ENCODE peak calls at places on chromosomes 1 and 21, in nine cellular contexts. One of them, this sample, is unnamed.

GRCh38 chr1:19424651-19425570 is 60.4 kb downstream of the CAPZB start:
- DNase-seq in tibial artery: no peak
- DNase-seq in A549: no peak
- DNase-seq in thoracic aorta: no peak
- DNase-seq in lung: no peak
- DNase-seq in HL-60: no peak
- DNase-seq in heart right ventricle: no peak
- DNase-seq in GM06990: no peak
- DNase-seq in OCI-LY7: no peak
- DNase-seq in this sample: no peak

GRCh38 chr1:8871539-8871935 is 6.9 kb downstream of the ENO1 start:
- DNase-seq in lung: no peak
- DNase-seq in thoracic aorta: no peak
- DNase-seq in HL-60: no peak
- DNase-seq in tibial artery: no peak
- DNase-seq in A549: peak
- DNase-seq in GM06990: no peak
- DNase-seq in OCI-LY7: no peak
- DNase-seq in heart right ventricle: no peak
- DNase-seq in this sample: no peak

GRCh38 chr1:160460683-160461287 is 60.4 kb downstream of the VANGL2 start:
- DNase-seq in lung: no peak
- DNase-seq in thoracic aorta: no peak
- DNase-seq in tibial artery: no peak
- DNase-seq in GM06990: no peak
- DNase-seq in A549: no peak
- DNase-seq in HL-60: no peak
- DNase-seq in OCI-LY7: no peak
- DNase-seq in heart right ventricle: no peak
- DNase-seq in this sample: no peak

GRCh38 chr21:44890338-44890931 is 16.9 kb upstream of the PTTG1IP start:
- DNase-seq in HL-60: no peak
- DNase-seq in lung: no peak
- DNase-seq in tibial artery: no peak
- DNase-seq in heart right ventricle: no peak
- DNase-seq in GM06990: no peak
- DNase-seq in A549: no peak
- DNase-seq in OCI-LY7: no peak
- DNase-seq in thoracic aorta: no peak
- DNase-seq in this sample: no peak

GRCh38 chr1:8302181-8302681 is 15.7 kb upstream of the SLC45A1 start:
- DNase-seq in heart right ventricle: no peak
- DNase-seq in A549: no peak
- DNase-seq in tibial artery: no peak
- DNase-seq in HL-60: no peak
- DNase-seq in OCI-LY7: no peak
- DNase-seq in lung: no peak
- DNase-seq in thoracic aorta: no peak
- DNase-seq in GM06990: no peak
- DNase-seq in this sample: no peak

GRCh38 chr1:149937779-149938178 is 1.1 kb upstream of the MTMR11 start:
- DNase-seq in tibial artery: no peak
- DNase-seq in OCI-LY7: no peak
- DNase-seq in A549: no peak
- DNase-seq in lung: no peak
- DNase-seq in heart right ventricle: no peak
- DNase-seq in HL-60: peak
- DNase-seq in GM06990: no peak
- DNase-seq in thoracic aorta: no peak
- DNase-seq in this sample: no peak

GRCh38 chr1:94926365-94926914 is 470 bp downstream of the CNN3 start:
- DNase-seq in tibial artery: peak
- DNase-seq in heart right ventricle: peak
- DNase-seq in GM06990: peak
- DNase-seq in lung: peak
- DNase-seq in A549: peak
- DNase-seq in HL-60: no peak
- DNase-seq in OCI-LY7: no peak
- DNase-seq in thoracic aorta: no peak
- DNase-seq in this sample: no peak

GRCh38 chr1:89928506-89928905 is 66.4 kb upstream of the ZNF326 start:
- DNase-seq in heart right ventricle: no peak
- DNase-seq in lung: no peak
- DNase-seq in thoracic aorta: no peak
- DNase-seq in GM06990: no peak
- DNase-seq in A549: no peak
- DNase-seq in OCI-LY7: no peak
- DNase-seq in tibial artery: no peak
- DNase-seq in HL-60: no peak
- DNase-seq in this sample: no peak

GRCh38 chr1:18951416-18951815 is 5.1 kb downstream of the IFFO2 start:
- DNase-seq in A549: no peak
- DNase-seq in GM06990: no peak
- DNase-seq in OCI-LY7: peak
- DNase-seq in thoracic aorta: no peak
- DNase-seq in lung: no peak
- DNase-seq in heart right ventricle: no peak
- DNase-seq in HL-60: peak
- DNase-seq in tibial artery: no peak
- DNase-seq in this sample: no peak

GRCh38 chr1:28955930-28956552 is 41.7 kb downstream of the EPB41 start:
- DNase-seq in GM06990: no peak
- DNase-seq in heart right ventricle: no peak
- DNase-seq in tibial artery: no peak
- DNase-seq in thoracic aorta: no peak
- DNase-seq in lung: no peak
- DNase-seq in A549: no peak
- DNase-seq in HL-60: no peak
- DNase-seq in OCI-LY7: no peak
- DNase-seq in this sample: no peak

GRCh38 chr1:201536542-201536941 is 2.4 kb upstream of the NAV1 start:
- DNase-seq in heart right ventricle: no peak
- DNase-seq in thoracic aorta: no peak
- DNase-seq in lung: no peak
- DNase-seq in OCI-LY7: no peak
- DNase-seq in A549: peak
- DNase-seq in tibial artery: peak
- DNase-seq in HL-60: no peak
- DNase-seq in GM06990: no peak
- DNase-seq in this sample: no peak

GRCh38 chr1:157968951-157969350 is 24.5 kb upstream of the KIRREL1 start:
- DNase-seq in GM06990: no peak
- DNase-seq in OCI-LY7: no peak
- DNase-seq in A549: peak
- DNase-seq in thoracic aorta: no peak
- DNase-seq in HL-60: no peak
- DNase-seq in tibial artery: peak
- DNase-seq in lung: no peak
- DNase-seq in heart right ventricle: no peak
- DNase-seq in this sample: peak

GRCh38 chr1:79262745-79263258 is 256.3 kb upstream of the ADGRL4 start:
- DNase-seq in thoracic aorta: no peak
- DNase-seq in heart right ventricle: no peak
- DNase-seq in tibial artery: no peak
- DNase-seq in GM06990: no peak
- DNase-seq in OCI-LY7: no peak
- DNase-seq in lung: no peak
- DNase-seq in A549: no peak
- DNase-seq in HL-60: no peak
- DNase-seq in this sample: no peak

GRCh38 chr1:242030071-242030470 is 31.2 kb upstream of the MAP1LC3C start:
- DNase-seq in thoracic aorta: no peak
- DNase-seq in HL-60: no peak
- DNase-seq in GM06990: no peak
- DNase-seq in OCI-LY7: no peak
- DNase-seq in heart right ventricle: no peak
- DNase-seq in tibial artery: no peak
- DNase-seq in lung: no peak
- DNase-seq in A549: peak
- DNase-seq in this sample: no peak

GRCh38 chr1:185567006-185567405 is 167.2 kb upstream of the HMCN1 start:
- DNase-seq in A549: peak
- DNase-seq in OCI-LY7: no peak
- DNase-seq in GM06990: no peak
- DNase-seq in lung: no peak
- DNase-seq in tibial artery: no peak
- DNase-seq in thoracic aorta: no peak
- DNase-seq in heart right ventricle: no peak
- DNase-seq in HL-60: peak
- DNase-seq in this sample: peak

GRCh38 chr21:31559368-31560119 is 99.9 kb upstream of the SOD1 start:
- DNase-seq in HL-60: peak
- DNase-seq in OCI-LY7: peak
- DNase-seq in lung: peak
- DNase-seq in tibial artery: peak
- DNase-seq in heart right ventricle: peak
- DNase-seq in A549: peak
- DNase-seq in thoracic aorta: peak
- DNase-seq in GM06990: peak
- DNase-seq in this sample: peak

GRCh38 chr21:31558839-31559367 is 100.6 kb upstream of the SOD1 start:
- DNase-seq in heart right ventricle: peak
- DNase-seq in HL-60: peak
- DNase-seq in tibial artery: peak
- DNase-seq in GM06990: peak
- DNase-seq in thoracic aorta: no peak
- DNase-seq in A549: peak
- DNase-seq in lung: peak
- DNase-seq in OCI-LY7: peak
- DNase-seq in this sample: peak

GRCh38 chr21:31557421-31557955 is 102.0 kb upstream of the SOD1 start:
- DNase-seq in heart right ventricle: no peak
- DNase-seq in tibial artery: no peak
- DNase-seq in GM06990: peak
- DNase-seq in thoracic aorta: no peak
- DNase-seq in HL-60: no peak
- DNase-seq in OCI-LY7: no peak
- DNase-seq in A549: no peak
- DNase-seq in lung: no peak
- DNase-seq in this sample: no peak

GRCh38 chr21:31557956-31558838 is 101.3 kb upstream of the SOD1 start:
- DNase-seq in thoracic aorta: no peak
- DNase-seq in heart right ventricle: no peak
- DNase-seq in GM06990: peak
- DNase-seq in lung: no peak
- DNase-seq in HL-60: no peak
- DNase-seq in OCI-LY7: peak
- DNase-seq in A549: no peak
- DNase-seq in tibial artery: no peak
- DNase-seq in this sample: no peak

GRCh38 chr21:31560479-31560878 is 99.0 kb upstream of the SOD1 start:
- DNase-seq in OCI-LY7: no peak
- DNase-seq in lung: no peak
- DNase-seq in GM06990: no peak
- DNase-seq in heart right ventricle: no peak
- DNase-seq in A549: no peak
- DNase-seq in HL-60: no peak
- DNase-seq in tibial artery: no peak
- DNase-seq in thoracic aorta: no peak
- DNase-seq in this sample: no peak
- H3K4me3 ChIP-seq in OCI-LY7: peak
- H3K4me3 ChIP-seq in lung: no peak
- H3K4me3 ChIP-seq in GM06990: no peak
- H3K4me3 ChIP-seq in heart right ventricle: no peak
- H3K4me3 ChIP-seq in A549: no peak
- H3K4me3 ChIP-seq in HL-60: no peak
- H3K4me3 ChIP-seq in tibial artery: no peak
- H3K4me3 ChIP-seq in thoracic aorta: no peak
- H3K4me3 ChIP-seq in this sample: no peak

GRCh38 chr1:25692560-25692959 is 76.0 kb downstream of the MAN1C1 start:
- DNase-seq in GM06990: no peak
- DNase-seq in lung: no peak
- DNase-seq in A549: peak
- DNase-seq in heart right ventricle: no peak
- DNase-seq in OCI-LY7: peak
- DNase-seq in tibial artery: no peak
- DNase-seq in thoracic aorta: no peak
- DNase-seq in HL-60: peak
- DNase-seq in this sample: no peak
- TF ChIP-seq CTCF in GM06990: peak
- TF ChIP-seq CTCF in lung: no peak
- TF ChIP-seq CTCF in A549: peak
- TF ChIP-seq CTCF in heart right ventricle: peak
- TF ChIP-seq CTCF in OCI-LY7: peak
- TF ChIP-seq CTCF in tibial artery: peak
- TF ChIP-seq CTCF in thoracic aorta: no peak
- TF ChIP-seq CTCF in HL-60: peak
- TF ChIP-seq CTCF in this sample: peak

GRCh38 chr1:16220101-16220500 is 7.6 kb upstream of the ARHGEF19 start:
- DNase-seq in HL-60: no peak
- DNase-seq in OCI-LY7: no peak
- DNase-seq in thoracic aorta: no peak
- DNase-seq in heart right ventricle: no peak
- DNase-seq in lung: no peak
- DNase-seq in tibial artery: no peak
- DNase-seq in A549: no peak
- DNase-seq in GM06990: no peak
- DNase-seq in this sample: no peak

GRCh38 chr1:16215882-16216753 is 3.7 kb upstream of the ARHGEF19 start:
- DNase-seq in lung: peak
- DNase-seq in HL-60: peak
- DNase-seq in GM06990: peak
- DNase-seq in tibial artery: peak
- DNase-seq in thoracic aorta: peak
- DNase-seq in OCI-LY7: peak
- DNase-seq in heart right ventricle: peak
- DNase-seq in A549: peak
- DNase-seq in this sample: no peak

GRCh38 chr1:16217061-16217785 is 4.8 kb upstream of the ARHGEF19 start:
- DNase-seq in lung: peak
- DNase-seq in tibial artery: peak
- DNase-seq in thoracic aorta: peak
- DNase-seq in OCI-LY7: peak
- DNase-seq in A549: peak
- DNase-seq in heart right ventricle: peak
- DNase-seq in HL-60: peak
- DNase-seq in GM06990: peak
- DNase-seq in this sample: peak

GRCh38 chr1:16218014-16218673 is 5.7 kb upstream of the ARHGEF19 start:
- DNase-seq in HL-60: no peak
- DNase-seq in heart right ventricle: no peak
- DNase-seq in OCI-LY7: no peak
- DNase-seq in tibial artery: no peak
- DNase-seq in GM06990: no peak
- DNase-seq in thoracic aorta: no peak
- DNase-seq in lung: no peak
- DNase-seq in A549: no peak
- DNase-seq in this sample: no peak

GRCh38 chr1:16218674-16219071 is 6.2 kb upstream of the ARHGEF19 start:
- DNase-seq in tibial artery: no peak
- DNase-seq in GM06990: no peak
- DNase-seq in thoracic aorta: no peak
- DNase-seq in heart right ventricle: no peak
- DNase-seq in HL-60: no peak
- DNase-seq in A549: no peak
- DNase-seq in OCI-LY7: no peak
- DNase-seq in lung: no peak
- DNase-seq in this sample: no peak
- H3K4me3 ChIP-seq in tibial artery: no peak
- H3K4me3 ChIP-seq in GM06990: no peak
- H3K4me3 ChIP-seq in thoracic aorta: no peak
- H3K4me3 ChIP-seq in heart right ventricle: no peak
- H3K4me3 ChIP-seq in HL-60: no peak
- H3K4me3 ChIP-seq in A549: no peak
- H3K4me3 ChIP-seq in OCI-LY7: no peak
- H3K4me3 ChIP-seq in lung: no peak
- H3K4me3 ChIP-seq in this sample: no peak

GRCh38 chr1:114609826-114610225 is 28.4 kb upstream of the BCAS2 start:
- DNase-seq in lung: no peak
- DNase-seq in heart right ventricle: no peak
- DNase-seq in tibial artery: no peak
- DNase-seq in GM06990: no peak
- DNase-seq in thoracic aorta: no peak
- DNase-seq in A549: no peak
- DNase-seq in OCI-LY7: peak
- DNase-seq in HL-60: no peak
- DNase-seq in this sample: no peak
- TF ChIP-seq CTCF in lung: no peak
- TF ChIP-seq CTCF in heart right ventricle: no peak
- TF ChIP-seq CTCF in tibial artery: no peak
- TF ChIP-seq CTCF in GM06990: peak
- TF ChIP-seq CTCF in thoracic aorta: no peak
- TF ChIP-seq CTCF in A549: no peak
- TF ChIP-seq CTCF in OCI-LY7: no peak
- TF ChIP-seq CTCF in HL-60: no peak
- TF ChIP-seq CTCF in this sample: no peak